ENCODE peak calls at places on chromosomes 16 and 17, in five cellular contexts. One of them, this sample, is unnamed.

GRCh38 chr16:16162591-16162990 is 60.7 kb downstream of the ABCC6 start:
- DNase-seq in mesothelial cell of epicardium: no peak
- DNase-seq in GM13976: no peak
- DNase-seq in ovary: no peak
- DNase-seq in tibial artery: no peak
- DNase-seq in this sample: no peak

GRCh38 chr16:17773698-17774101 is 302.9 kb upstream of the XYLT1 start:
- DNase-seq in mesothelial cell of epicardium: no peak
- DNase-seq in GM13976: no peak
- DNase-seq in ovary: no peak
- DNase-seq in tibial artery: no peak
- DNase-seq in this sample: no peak

GRCh38 chr16:16830401-16830800 is 451.5 kb downstream of the NPIPA7 start:
- DNase-seq in mesothelial cell of epicardium: no peak
- DNase-seq in GM13976: no peak
- DNase-seq in ovary: no peak
- DNase-seq in tibial artery: no peak
- DNase-seq in this sample: no peak

GRCh38 chr16:2905988-2906387 is 5.7 kb upstream of the FLYWCH1 start:
- DNase-seq in mesothelial cell of epicardium: no peak
- DNase-seq in GM13976: no peak
- DNase-seq in ovary: no peak
- DNase-seq in tibial artery: no peak
- DNase-seq in this sample: no peak

GRCh38 chr17:31752570-31752969 is 106.5 kb downstream of the COPRS start:
- DNase-seq in mesothelial cell of epicardium: no peak
- DNase-seq in GM13976: no peak
- DNase-seq in ovary: no peak
- DNase-seq in tibial artery: no peak
- DNase-seq in this sample: no peak

GRCh38 chr16:85424260-85425060 is 188.7 kb upstream of the GSE1 start:
- DNase-seq in mesothelial cell of epicardium: peak
- DNase-seq in GM13976: no peak
- DNase-seq in ovary: peak
- DNase-seq in tibial artery: peak
- DNase-seq in this sample: no peak

GRCh38 chr17:40548982-40549680 is 16.1 kb downstream of the CCR7 start:
- DNase-seq in mesothelial cell of epicardium: no peak
- DNase-seq in GM13976: no peak
- DNase-seq in ovary: peak
- DNase-seq in tibial artery: peak
- DNase-seq in this sample: peak

GRCh38 chr16:29124828-29125227 is 140.0 kb downstream of the LAT start:
- DNase-seq in mesothelial cell of epicardium: no peak
- DNase-seq in GM13976: no peak
- DNase-seq in ovary: no peak
- DNase-seq in tibial artery: no peak
- DNase-seq in this sample: no peak

GRCh38 chr17:73368085-73368631 is 56.4 kb upstream of the CDC42EP4 start:
- DNase-seq in mesothelial cell of epicardium: no peak
- DNase-seq in GM13976: no peak
- DNase-seq in ovary: no peak
- DNase-seq in tibial artery: no peak
- DNase-seq in this sample: no peak

GRCh38 chr17:36510636-36511035 is 24.0 kb downstream of the MYO19 start:
- DNase-seq in mesothelial cell of epicardium: no peak
- DNase-seq in GM13976: no peak
- DNase-seq in ovary: no peak
- DNase-seq in tibial artery: no peak
- DNase-seq in this sample: no peak

GRCh38 chr16:85316321-85316919 is 204.1 kb upstream of the CIBAR2 start:
- DNase-seq in mesothelial cell of epicardium: no peak
- DNase-seq in GM13976: peak
- DNase-seq in ovary: no peak
- DNase-seq in tibial artery: no peak
- DNase-seq in this sample: peak

GRCh38 chr17:28573966-28574480 is 2.7 kb downstream of the ALDOC start:
- DNase-seq in mesothelial cell of epicardium: no peak
- DNase-seq in GM13976: no peak
- DNase-seq in ovary: no peak
- DNase-seq in tibial artery: no peak
- DNase-seq in this sample: no peak

GRCh38 chr16:65154321-65154720 is 32.5 kb upstream of the CDH11 start:
- DNase-seq in mesothelial cell of epicardium: no peak
- DNase-seq in GM13976: no peak
- DNase-seq in ovary: no peak
- DNase-seq in tibial artery: no peak
- DNase-seq in this sample: no peak

GRCh38 chr17:68195667-68196393 is 52.0 kb upstream of the AMZ2 start:
- DNase-seq in mesothelial cell of epicardium: no peak
- DNase-seq in GM13976: no peak
- DNase-seq in ovary: no peak
- DNase-seq in tibial artery: no peak
- DNase-seq in this sample: no peak

GRCh38 chr17:9402590-9403199 is 172.9 kb downstream of the STX8 start:
- DNase-seq in mesothelial cell of epicardium: no peak
- DNase-seq in GM13976: peak
- DNase-seq in ovary: no peak
- DNase-seq in tibial artery: no peak
- DNase-seq in this sample: no peak

GRCh38 chr16:75733305-75734141 is 7.2 kb upstream of the CPHXL start:
- DNase-seq in mesothelial cell of epicardium: no peak
- DNase-seq in GM13976: no peak
- DNase-seq in ovary: peak
- DNase-seq in tibial artery: no peak
- DNase-seq in this sample: no peak

GRCh38 chr17:44502598-44503079 is 567 bp downstream of the GPATCH8 start:
- DNase-seq in mesothelial cell of epicardium: no peak
- DNase-seq in GM13976: no peak
- DNase-seq in ovary: no peak
- DNase-seq in tibial artery: peak
- DNase-seq in this sample: no peak

GRCh38 chr17:27995554-27995953 is 46.9 kb upstream of the NLK start:
- DNase-seq in mesothelial cell of epicardium: no peak
- DNase-seq in GM13976: no peak
- DNase-seq in ovary: no peak
- DNase-seq in tibial artery: no peak
- DNase-seq in this sample: no peak

GRCh38 chr16:89697161-89697615 is 4.3 kb downstream of the SPATA2L start:
- DNase-seq in mesothelial cell of epicardium: no peak
- DNase-seq in GM13976: no peak
- DNase-seq in ovary: peak
- DNase-seq in tibial artery: no peak
- DNase-seq in this sample: no peak

GRCh38 chr16:31700200-31700529 is 172.5 kb downstream of the AHSP start:
- DNase-seq in mesothelial cell of epicardium: no peak
- DNase-seq in GM13976: peak
- DNase-seq in ovary: no peak
- DNase-seq in tibial artery: peak
- DNase-seq in this sample: no peak

GRCh38 chr16:22278841-22279240 is 18.4 kb upstream of the POLR3E start:
- DNase-seq in mesothelial cell of epicardium: no peak
- DNase-seq in GM13976: no peak
- DNase-seq in ovary: no peak
- DNase-seq in tibial artery: no peak
- DNase-seq in this sample: no peak

GRCh38 chr16:47925811-47926460 is 229.9 kb downstream of the ABCC12 start:
- DNase-seq in mesothelial cell of epicardium: no peak
- DNase-seq in GM13976: no peak
- DNase-seq in ovary: no peak
- DNase-seq in tibial artery: no peak
- DNase-seq in this sample: no peak

GRCh38 chr17:7133916-7134315 is 19.3 kb upstream of the ASGR2 start:
- DNase-seq in mesothelial cell of epicardium: no peak
- DNase-seq in GM13976: no peak
- DNase-seq in ovary: no peak
- DNase-seq in tibial artery: no peak
- DNase-seq in this sample: no peak

GRCh38 chr17:59796785-59797205 is 89.3 kb downstream of the VMP1 start:
- DNase-seq in mesothelial cell of epicardium: no peak
- DNase-seq in GM13976: no peak
- DNase-seq in ovary: no peak
- DNase-seq in tibial artery: no peak
- DNase-seq in this sample: no peak

GRCh38 chr16:9302102-9302501 is 210.7 kb downstream of the HAPSTR1 start:
- DNase-seq in mesothelial cell of epicardium: no peak
- DNase-seq in GM13976: no peak
- DNase-seq in ovary: no peak
- DNase-seq in tibial artery: no peak
- DNase-seq in this sample: no peak

GRCh38 chr16:9300252-9300651 is 208.8 kb downstream of the HAPSTR1 start:
- DNase-seq in mesothelial cell of epicardium: no peak
- DNase-seq in GM13976: no peak
- DNase-seq in ovary: no peak
- DNase-seq in tibial artery: no peak
- DNase-seq in this sample: no peak

GRCh38 chr16:9296273-9296593 is 204.8 kb downstream of the HAPSTR1 start:
- DNase-seq in mesothelial cell of epicardium: no peak
- DNase-seq in GM13976: no peak
- DNase-seq in ovary: no peak
- DNase-seq in tibial artery: no peak
- DNase-seq in this sample: no peak

DNA sequence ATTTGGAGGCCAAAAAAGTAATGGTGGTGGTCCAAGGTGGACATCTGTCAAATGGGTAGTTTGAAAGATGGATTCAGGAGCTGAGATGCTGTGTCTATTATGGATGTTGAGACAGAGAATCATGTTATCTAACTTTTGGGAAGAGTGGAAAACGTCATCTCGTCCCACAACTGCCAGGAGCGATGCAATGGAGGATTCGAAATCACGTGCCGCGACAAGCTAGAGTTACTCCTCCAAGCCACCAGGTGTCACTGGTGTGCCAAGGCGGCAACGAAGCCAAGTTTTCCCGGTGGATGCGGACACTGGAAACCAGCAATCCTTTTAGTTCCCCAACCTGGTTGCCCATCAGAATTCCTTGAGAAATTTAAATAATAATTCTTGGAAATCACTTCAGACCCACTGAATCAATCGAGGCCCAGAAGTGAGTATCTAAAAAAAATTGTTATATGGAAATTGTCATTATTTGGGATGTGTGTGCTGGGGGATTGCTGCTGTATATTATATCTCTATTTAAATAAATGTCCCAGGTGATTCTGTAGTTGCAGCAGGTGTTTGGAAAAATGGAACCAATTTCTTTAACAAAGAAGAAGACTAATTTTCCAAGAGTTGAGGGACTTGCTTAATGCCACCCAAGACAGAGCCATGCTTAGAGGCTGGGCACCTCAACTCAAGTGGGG is 206.1 kb downstream of the HAPSTR1 start:
- DNase-seq in mesothelial cell of epicardium: no peak
- DNase-seq in GM13976: no peak
- DNase-seq in ovary: no peak
- DNase-seq in tibial artery: peak
- DNase-seq in this sample: no peak
- TF ChIP-seq CTCF in mesothelial cell of epicardium: peak
- TF ChIP-seq CTCF in GM13976: peak
- TF ChIP-seq CTCF in ovary: no peak
- TF ChIP-seq CTCF in tibial artery: peak
- TF ChIP-seq CTCF in this sample: no peak

DNA sequence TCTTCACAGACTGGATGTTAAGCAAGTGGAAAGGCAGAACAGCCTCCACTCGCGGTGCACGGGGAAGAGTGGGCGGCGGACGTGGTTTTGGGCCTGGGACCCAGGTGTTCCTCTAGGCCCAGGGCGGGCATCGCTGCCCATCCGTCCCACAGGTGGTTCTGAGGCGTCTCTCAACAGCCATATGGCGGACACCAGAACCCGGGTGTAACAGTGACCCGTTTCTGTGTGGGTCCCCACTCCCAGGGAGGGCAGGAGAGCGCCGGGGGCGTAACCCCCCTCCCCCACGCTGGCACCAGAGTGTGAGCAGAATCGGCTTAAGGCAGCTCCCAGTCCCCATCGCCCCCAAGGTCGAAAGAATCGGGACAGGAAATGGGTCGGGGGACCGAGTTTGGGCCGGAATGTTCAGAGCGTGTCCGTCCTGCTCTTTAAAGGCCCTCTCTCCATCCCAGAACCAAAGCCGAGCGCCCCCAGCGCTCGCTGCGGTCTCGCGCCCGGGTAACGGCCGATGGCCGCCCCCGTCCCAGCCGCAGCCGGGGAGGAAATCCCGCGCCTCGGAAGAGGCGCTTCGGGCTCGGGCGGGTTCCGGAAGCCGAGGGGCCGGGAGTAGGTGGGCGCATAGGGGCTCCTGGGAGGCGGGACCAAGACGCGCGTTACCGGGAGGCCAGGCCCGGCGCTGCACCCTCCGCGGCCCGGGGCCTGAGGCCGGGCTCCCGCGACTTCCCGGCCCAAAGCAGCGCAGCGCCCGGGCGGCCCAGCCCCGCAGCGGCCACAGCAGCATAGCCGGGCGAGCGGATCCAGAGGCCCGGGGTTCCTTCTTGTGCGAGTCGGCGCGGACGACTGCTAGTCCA is at the start of gene TK2:
- DNase-seq in mesothelial cell of epicardium: peak
- DNase-seq in GM13976: peak
- DNase-seq in ovary: peak
- DNase-seq in tibial artery: peak
- DNase-seq in this sample: peak
- TF ChIP-seq CTCF in mesothelial cell of epicardium: no peak
- TF ChIP-seq CTCF in GM13976: peak
- TF ChIP-seq CTCF in ovary: peak
- TF ChIP-seq CTCF in tibial artery: peak
- TF ChIP-seq CTCF in this sample: no peak

GRCh38 chr17:15261063-15261817 is 3.9 kb downstream of the PMP22 start:
- DNase-seq in mesothelial cell of epicardium: peak
- DNase-seq in GM13976: peak
- DNase-seq in ovary: peak
- DNase-seq in tibial artery: no peak
- DNase-seq in this sample: no peak
- TF ChIP-seq CTCF in mesothelial cell of epicardium: peak
- TF ChIP-seq CTCF in GM13976: no peak
- TF ChIP-seq CTCF in ovary: no peak
- TF ChIP-seq CTCF in tibial artery: no peak
- TF ChIP-seq CTCF in this sample: no peak

GRCh38 chr17:77651983-77652382 is 306.5 kb upstream of the TNRC6C start:
- DNase-seq in mesothelial cell of epicardium: no peak
- DNase-seq in GM13976: no peak
- DNase-seq in ovary: no peak
- DNase-seq in tibial artery: no peak
- DNase-seq in this sample: no peak

GRCh38 chr17:77657821-77658220 is 300.7 kb upstream of the TNRC6C start:
- DNase-seq in mesothelial cell of epicardium: no peak
- DNase-seq in GM13976: no peak
- DNase-seq in ovary: no peak
- DNase-seq in tibial artery: no peak
- DNase-seq in this sample: no peak

GRCh38 chr17:77654296-77654695 is 304.2 kb upstream of the TNRC6C start:
- DNase-seq in mesothelial cell of epicardium: no peak
- DNase-seq in GM13976: no peak
- DNase-seq in ovary: no peak
- DNase-seq in tibial artery: no peak
- DNase-seq in this sample: no peak

GRCh38 chr17:77656054-77656453 is 302.4 kb upstream of the TNRC6C start:
- DNase-seq in mesothelial cell of epicardium: no peak
- DNase-seq in GM13976: no peak
- DNase-seq in ovary: no peak
- DNase-seq in tibial artery: no peak
- DNase-seq in this sample: no peak

GRCh38 chr17:77654861-77655260 is 303.6 kb upstream of the TNRC6C start:
- DNase-seq in mesothelial cell of epicardium: no peak
- DNase-seq in GM13976: no peak
- DNase-seq in ovary: no peak
- DNase-seq in tibial artery: no peak
- DNase-seq in this sample: no peak
- TF ChIP-seq CTCF in mesothelial cell of epicardium: no peak
- TF ChIP-seq CTCF in GM13976: no peak
- TF ChIP-seq CTCF in ovary: no peak
- TF ChIP-seq CTCF in tibial artery: no peak
- TF ChIP-seq CTCF in this sample: no peak

This sample was measured in natural killer cell.